ENCODE peak calls at places on chromosome 14, in six cellular contexts. T, A, P, E, D and M are unnamed samples.

GRCh38 chr14:95273041-95273978 is 46.4 kb downstream of the CLMN start:
- DNase-seq in T (no peak), A (no peak), P (peak), E (no peak), D (no peak), M (no peak)

GRCh38 chr14:102028733-102029132 is 58.1 kb downstream of the HSP90AA1 start:
- DNase-seq in T (no peak), A (no peak), P (no peak), E (peak), D (peak), M (no peak)

GRCh38 chr14:65817011-65817410 is 404.5 kb downstream of the FUT8 start:
- DNase-seq in T (no peak), A (no peak), P (no peak), E (peak), D (no peak), M (no peak)

GRCh38 chr14:68807148-68807600 is 14.3 kb upstream of the ZFP36L1 start:
- DNase-seq in T (peak), A (peak), P (no peak), E (peak), D (no peak), M (peak)

GRCh38 chr14:23766737-23767401 is 130.7 kb downstream of the DHRS2 start:
- DNase-seq in T (no peak), A (no peak), P (no peak), E (no peak), D (no peak), M (no peak)

GRCh38 chr14:57066887-57067513 is 201.7 kb downstream of the EXOC5 start:
- DNase-seq in T (peak), A (no peak), P (peak), E (peak), D (no peak), M (no peak)

GRCh38 chr14:66099451-66099850 is 386.7 kb upstream of the CCDC196 start:
- DNase-seq in T (no peak), A (no peak), P (no peak), E (no peak), D (no peak), M (no peak)

GRCh38 chr14:60014402-60014801 is 77.3 kb upstream of the PCNX4 start:
- DNase-seq in T (no peak), A (no peak), P (no peak), E (no peak), D (no peak), M (no peak)

GRCh38 chr14:73173092-73173735 is 36.9 kb downstream of the PSEN1 start:
- DNase-seq in T (peak), A (no peak), P (peak), E (peak), D (peak), M (no peak)

GRCh38 chr14:102484316-102484715 is 25.3 kb downstream of the ANKRD9 start:
- DNase-seq in T (no peak), A (peak), P (no peak), E (no peak), D (no peak), M (no peak)

GRCh38 chr14:68881396-68881795 is 88.5 kb upstream of the ZFP36L1 start:
- DNase-seq in T (no peak), A (peak), P (no peak), E (no peak), D (no peak), M (no peak)